ENCODE peak calls at places on chromosomes 16 and 17, in six cellular contexts. P, J, Y, Q, R and X are unnamed samples.

GRCh38 chr17:41914358-41914766 is 4.4 kb downstream of the ACLY start:
- DNase-seq in J (peak; percentile 73), P (no peak), Y (no peak), R (peak; percentile 64), Q (peak; percentile 46), X (no peak)

GRCh38 chr17:32285770-32286517 is 20.3 kb downstream of the RHBDL3 start:
- DNase-seq in Y (no peak), Q (no peak), P (no peak), R (no peak), J (no peak), X (no peak)

GRCh38 chr16:83886199-83886971 is 12.5 kb upstream of the MLYCD start:
- DNase-seq in P (no peak), R (no peak), J (no peak), Q (no peak), Y (no peak), X (no peak)

GRCh38 chr16:23013484-23013883 is 135.8 kb downstream of the USP31 start:
- DNase-seq in Y (no peak), Q (peak; percentile 6), J (peak; percentile 35), P (peak; percentile 13), R (peak; percentile 9), X (no peak)

GRCh38 chr16:81232740-81233367 is 5.6 kb upstream of the BCO1 start:
- DNase-seq in J (no peak), P (no peak), R (no peak), Q (no peak), Y (no peak), X (no peak)

GRCh38 chr17:82358467-82359350 is at the start of gene TEX19:
- DNase-seq in J (peak; percentile 70), Q (no peak), Y (no peak), R (no peak), P (no peak), X (no peak)

GRCh38 chr17:51029568-51030463 is 90.9 kb downstream of the SPAG9 start:
- DNase-seq in P (no peak), J (no peak), R (peak; percentile 53), Y (no peak), Q (no peak), X (no peak)

GRCh38 chr17:63707151-63707550 is 7.2 kb upstream of the LIMD2 start:
- DNase-seq in J (no peak), Q (no peak), Y (no peak), P (no peak), R (no peak), X (no peak)

GRCh38 chr17:45149669-45150603 is 1.7 kb downstream of the HEXIM1 start:
- DNase-seq in R (peak; percentile 73), Y (no peak), J (peak; percentile 72), Q (peak; percentile 66), P (peak; percentile 69), X (no peak)

GRCh38 chr17:48927978-48928716 is 16.5 kb downstream of the SNF8 start:
- DNase-seq in J (no peak), R (no peak), P (no peak), Q (no peak), Y (no peak), X (no peak)

GRCh38 chr17:65359016-65359415 is 202.4 kb downstream of the AXIN2 start:
- DNase-seq in Y (no peak), R (peak; percentile 88), P (peak; percentile 80), J (no peak), Q (no peak), X (peak; percentile 67)

GRCh38 chr16:2469399-2470233 is 1.5 kb upstream of the NTN3 start:
- DNase-seq in P (no peak), R (no peak), Y (no peak), J (no peak), Q (no peak), X (no peak)

GRCh38 chr16:69927056-69927757 is 23.9 kb upstream of the CLEC18A start:
- DNase-seq in R (peak; percentile 77), Q (no peak), Y (no peak), P (no peak), J (no peak), X (no peak)

GRCh38 chr16:14181371-14182050 is 110.4 kb downstream of the MRTFB start:
- DNase-seq in J (peak; percentile 75), Q (no peak), P (peak; percentile 89), Y (no peak), R (peak; percentile 93), X (peak; percentile 67)

GRCh38 chr17:49375544-49375943 is 13.5 kb upstream of the ZNF652 start:
- DNase-seq in P (no peak), Y (no peak), J (no peak), Q (no peak), R (no peak), X (no peak)

GRCh38 chr17:76511562-76512365 is 10.5 kb upstream of the RHBDF2 start:
- DNase-seq in Y (no peak), Q (no peak), R (no peak), P (no peak), J (no peak), X (no peak)

GRCh38 chr16:71709231-71709781 is 15.2 kb downstream of the PHLPP2 start:
- DNase-seq in R (peak; percentile 82), Q (no peak), P (peak; percentile 10), Y (no peak), J (no peak), X (peak; percentile 23)

GRCh38 chr16:54240180-54241125 is 46.1 kb downstream of the IRX3 start:
- DNase-seq in Y (no peak), P (no peak), J (no peak), Q (no peak), R (no peak), X (no peak)

GRCh38 chr17:55413825-55414489 is 7.7 kb downstream of the MMD start:
- DNase-seq in Q (no peak), P (no peak), J (no peak), Y (no peak), R (no peak), X (no peak)

GRCh38 chr16:65601781-65602180 is 479.9 kb upstream of the CDH11 start:
- DNase-seq in Y (no peak), Q (no peak), P (no peak), J (no peak), R (no peak), X (no peak)

GRCh38 chr17:81684442-81684911 is 666 bp downstream of the HGS start:
- DNase-seq in R (peak; percentile 90), Q (peak; percentile 41), Y (no peak), P (peak; percentile 27), J (no peak), X (no peak)

GRCh38 chr17:286571-286970 is 66.0 kb downstream of the RPH3AL start:
- DNase-seq in Y (no peak), R (no peak), P (no peak), J (no peak), Q (no peak), X (no peak)

GRCh38 chr17:28738680-28739384 is 5.0 kb upstream of the TRAF4 start:
- DNase-seq in R (no peak), Q (no peak), P (no peak), Y (no peak), J (no peak), X (no peak)

GRCh38 chr16:68375801-68376536 is 65.2 kb downstream of the PRMT7 start:
- DNase-seq in Q (peak; percentile 75), Y (no peak), P (no peak), R (no peak), J (no peak), X (no peak)

GRCh38 chr16:57316390-57317017 is 32.0 kb upstream of the PLLP start:
- DNase-seq in Y (no peak), R (peak; percentile 89), P (peak; percentile 65), J (peak; percentile 68), Q (no peak), X (peak; percentile 61)

GRCh38 chr16:51497541-51498211 is 346.6 kb upstream of the SALL1 start:
- DNase-seq in R (no peak), Y (no peak), P (peak; percentile 8), Q (no peak), J (no peak), X (no peak)

GRCh38 chr17:34667656-34668055 is 88.3 kb downstream of the TMEM132E start:
- DNase-seq in Y (no peak), R (no peak), P (no peak), Q (no peak), J (no peak), X (no peak)

GRCh38 chr16:58418601-58419000 is 26.3 kb downstream of the GINS3 start:
- DNase-seq in Q (no peak), J (no peak), R (peak; percentile 41), Y (no peak), P (peak; percentile 34), X (no peak)

GRCh38 chr16:86662195-86662594 is 83.8 kb downstream of the FOXL1 start:
- DNase-seq in Y (no peak), R (no peak), Q (no peak), P (no peak), J (no peak), X (no peak)

GRCh38 chr16:7921360-7921759 is 588.7 kb downstream of the RBFOX1 start:
- DNase-seq in Q (peak; percentile 42), Y (no peak), P (no peak), R (no peak), J (no peak), X (no peak)

GRCh38 chr17:82309656-82310570 is 7.5 kb downstream of the CD7 start:
- DNase-seq in J (no peak), P (no peak), R (no peak), Y (no peak), Q (no peak), X (no peak)

GRCh38 chr17:18217412-18218015 is 7.9 kb upstream of the LLGL1 start:
- DNase-seq in Y (peak; percentile 78), Q (peak; percentile 84), J (peak; percentile 71), P (peak; percentile 65), R (peak; percentile 68), X (peak; percentile 75)

GRCh38 chr16:30526823-30527634 is 663 bp upstream of the ZNF768 start:
- DNase-seq in Q (peak; percentile 99), R (peak; percentile 98), P (peak; percentile 98), J (peak; percentile 97), Y (peak; percentile 97), X (peak; percentile 98)

GRCh38 chr16:19555938-19556778 is 655 bp downstream of the VPS35L start:
- DNase-seq in J (peak; percentile 68), R (peak; percentile 61), Y (peak; percentile 11), Q (peak; percentile 88), P (peak; percentile 33), X (no peak)
- TF ChIP-seq CTCF in J (no peak), R (peak; percentile 31), Y (peak; percentile 44), Q (peak; percentile 38), P (no peak), X (no peak)

GRCh38 chr16:85057212-85057889 is 29.8 kb downstream of the KIAA0513 start:
- DNase-seq in R (no peak), P (no peak), Q (no peak), J (peak; percentile 33), Y (no peak), X (no peak)
- TF ChIP-seq CTCF in R (peak; percentile 27), P (no peak), Q (peak; percentile 40), J (no peak), Y (peak; percentile 50), X (peak; percentile 10)

GRCh38 chr17:78986048-78986648 is 6.4 kb upstream of the LGALS3BP start:
- DNase-seq in P (no peak), Y (no peak), J (peak; percentile 41), Q (no peak), R (peak; percentile 68), X (no peak)
- TF ChIP-seq CTCF in P (no peak), Y (peak; percentile 14), J (no peak), Q (no peak), R (peak; percentile 40), X (no peak)

DNA sequence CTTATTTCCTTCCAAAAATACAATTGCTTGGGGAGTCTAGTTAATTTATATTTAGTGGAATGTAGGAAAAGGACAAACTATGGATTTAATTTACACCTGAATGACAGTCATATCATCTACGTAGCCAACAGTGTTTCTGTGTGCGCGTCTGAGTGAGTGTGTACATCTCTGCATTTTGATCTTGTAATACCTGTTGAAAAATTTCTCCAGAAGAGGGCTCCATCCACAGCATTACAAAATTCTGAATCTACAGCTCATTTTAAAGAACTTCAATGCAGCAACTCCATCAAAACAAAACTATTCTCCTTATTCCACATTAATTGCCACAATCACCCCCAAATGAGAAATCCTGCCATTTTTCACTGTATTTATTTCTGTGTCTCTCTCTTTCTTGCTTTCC is 3.9 kb downstream of the CDH13 start:
- DNase-seq in J (no peak), P (peak; percentile 55), Y (no peak), R (peak; percentile 57), Q (no peak), X (no peak)
- TF ChIP-seq CTCF in J (peak; percentile 26), P (peak; percentile 47), Y (peak; percentile 23), R (peak; percentile 28), Q (no peak), X (peak; percentile 53)